ENCODE peak calls at places on chromosomes 2 and 18, in four cellular contexts. H, T, F and Y are unnamed samples.
A peak's percentile ranks its signal among the peaks of the same experiment; 100 is the strongest.

GRCh38 chr18:7830468-7830867 is 263.4 kb downstream of the PTPRM start:
- DNase-seq in T (no peak), F (peak; percentile 29), H (no peak), Y (no peak)

GRCh38 chr2:221458588-221458987 is 113.5 kb downstream of the EPHA4 start:
- DNase-seq in H (no peak), T (no peak), F (no peak), Y (no peak)

GRCh38 chr18:22228930-22229329 is 59.5 kb downstream of the GATA6 start:
- DNase-seq in T (no peak), H (no peak), F (peak; percentile 50), Y (no peak)

GRCh38 chr2:70703900-70704549 is 64.0 kb downstream of the ADD2 start:
- DNase-seq in T (no peak), H (no peak), F (peak; percentile 78), Y (no peak)

GRCh38 chr18:59353079-59353680 is 5.9 kb downstream of the LMAN1 start:
- DNase-seq in H (no peak), F (peak; percentile 21), T (no peak), Y (no peak)

GRCh38 chr2:236919209-236919608 is 166.5 kb upstream of the COPS8 start:
- DNase-seq in H (no peak), T (no peak), F (peak; percentile 49), Y (no peak)

GRCh38 chr18:961644-962355 is 57.1 kb downstream of the ADCYAP1 start:
- DNase-seq in F (peak; percentile 74), T (peak; percentile 18), H (peak; percentile 7), Y (peak; percentile 7)

GRCh38 chr2:86223098-86223681 is 23.9 kb downstream of the MRPL35 start:
- DNase-seq in H (no peak), T (peak; percentile 42), F (peak; percentile 72), Y (no peak)

GRCh38 chr2:216535454-216535995 is 36.9 kb downstream of the RPL37A start:
- DNase-seq in T (peak; percentile 64), H (no peak), F (peak; percentile 98), Y (peak; percentile 91)

GRCh38 chr2:182870227-182870626 is 3.8 kb upstream of the FRZB start:
- DNase-seq in H (no peak), T (no peak), F (no peak), Y (no peak)

GRCh38 chr2:72975017-72975416 is 57.7 kb downstream of the EMX1 start:
- DNase-seq in F (no peak), T (no peak), H (no peak), Y (no peak)

GRCh38 chr2:54284801-54285200 is 28.8 kb upstream of the TSPYL6 start:
- DNase-seq in T (no peak), F (no peak), H (no peak), Y (no peak)

GRCh38 chr2:102296449-102296848 is 14.9 kb upstream of the IL1RL1 start:
- DNase-seq in H (no peak), T (no peak), F (no peak), Y (no peak)

GRCh38 chr2:45895477-45895876 is 244.0 kb downstream of the PRKCE start:
- DNase-seq in F (peak; percentile 21), T (peak; percentile 49), H (no peak), Y (no peak)

GRCh38 chr2:20618886-20619521 is 31.9 kb downstream of the HS1BP3 start:
- DNase-seq in F (no peak), H (no peak), T (no peak), Y (no peak)

GRCh38 chr18:48732767-48733424 is 194.1 kb downstream of the CTIF start:
- DNase-seq in H (no peak), F (no peak), T (no peak), Y (no peak)

GRCh38 chr2:223465793-223466192 is 136.4 kb downstream of the SCG2 start:
- DNase-seq in H (no peak), F (peak; percentile 99), T (peak; percentile 98), Y (peak; percentile 96)

GRCh38 chr18:64165906-64166305 is 17.0 kb upstream of the LINC00305 start:
- DNase-seq in F (no peak), H (no peak), T (peak; percentile 8), Y (no peak)

GRCh38 chr2:71596011-71596410 is 142.7 kb downstream of the DYSF start:
- DNase-seq in T (no peak), F (no peak), H (no peak), Y (no peak)

GRCh38 chr2:85504434-85505261 is 34.3 kb upstream of the MAT2A start:
- DNase-seq in H (no peak), F (peak; percentile 87), T (peak; percentile 91), Y (peak; percentile 94)

GRCh38 chr2:160132761-160133160 is 67.3 kb downstream of the ITGB6 start:
- DNase-seq in H (no peak), F (no peak), T (no peak), Y (no peak)

GRCh38 chr2:100875516-100876230 is 55.7 kb downstream of the NPAS2 start:
- DNase-seq in T (no peak), F (no peak), H (no peak), Y (no peak)

GRCh38 chr2:162006326-162006725 is 67.7 kb downstream of the DPP4 start:
- DNase-seq in T (no peak), F (no peak), H (no peak), Y (no peak)

GRCh38 chr2:99867690-99868089 is 274.7 kb downstream of the AFF3 start:
- DNase-seq in H (no peak), T (no peak), F (peak; percentile 58), Y (no peak)

GRCh38 chr2:88429929-88430328 is 22.6 kb downstream of the FOXI3 start:
- DNase-seq in T (no peak), H (no peak), F (no peak), Y (no peak)

GRCh38 chr2:130824492-130825061 is 12.1 kb upstream of the ARHGEF4 start:
- DNase-seq in F (peak; percentile 99), H (peak; percentile 37), T (peak; percentile 66), Y (peak; percentile 72)

GRCh38 chr2:178419123-178419522 is 31.9 kb downstream of the PRKRA start:
- DNase-seq in H (no peak), F (peak; percentile 59), T (peak; percentile 10), Y (no peak)

GRCh38 chr2:222653280-222653679 is 2.6 kb downstream of the FARSB start:
- DNase-seq in T (no peak), H (no peak), F (no peak), Y (no peak)

GRCh38 chr18:9428862-9429661 is 46.3 kb upstream of the RALBP1 start:
- DNase-seq in H (no peak), F (no peak), T (no peak), Y (no peak)

GRCh38 chr2:30663806-30664205 is 143.4 kb downstream of the CAPN13 start:
- DNase-seq in F (no peak), T (no peak), H (no peak), Y (no peak)

GRCh38 chr2:27175330-27175729 is 26.5 kb downstream of the TCF23 start:
- DNase-seq in H (no peak), F (peak; percentile 38), T (no peak), Y (no peak)

GRCh38 chr2:236715077-236715476 is 145.5 kb downstream of the ACKR3 start:
- DNase-seq in H (no peak), F (no peak), T (no peak), Y (no peak)

GRCh38 chr18:13389491-13390131 is 171.1 kb downstream of the LDLRAD4 start:
- DNase-seq in H (no peak), T (no peak), F (no peak), Y (no peak)

GRCh38 chr18:22983175-22983574 is 50.0 kb downstream of the RBBP8 start:
- DNase-seq in H (no peak), F (peak; percentile 78), T (peak; percentile 47), Y (peak; percentile 21)

GRCh38 chr2:70674636-70675430 is 93.2 kb downstream of the ADD2 start:
- DNase-seq in T (no peak), F (no peak), H (no peak), Y (no peak)

GRCh38 chr2:85017436-85018048 is 46.6 kb downstream of the KCMF1 start:
- DNase-seq in T (no peak), F (peak; percentile 49), H (no peak), Y (no peak)

GRCh38 chr2:42753188-42753813 is 10.6 kb downstream of the OXER1 start:
- DNase-seq in F (no peak), H (no peak), T (no peak), Y (no peak)

GRCh38 chr2:167652401-167652800 is 595.0 kb downstream of the STK39 start:
- DNase-seq in F (peak; percentile 8), H (no peak), T (no peak), Y (no peak)